ENCODE peak calls at places on chromosomes 7 and 10, in seven cellular contexts. L is progenitor cell of endocrine pancreas, G is BE2C, D is GM20000, P is GM10248, K is dorsolateral prefrontal cortex, E is RWPE1. W is an unnamed sample.

GRCh38 chr10:79380918-79381775 is 33.9 kb downstream of the PPIF start:
- DNase-seq in D (peak; percentile 4), L (peak; percentile 7), P (peak; percentile 13), K (no peak), E (no peak), G (no peak), W (no peak)

GRCh38 chr7:141202540-141202939 is 128.7 kb downstream of the TMEM178B start:
- DNase-seq in E (no peak), P (no peak), D (no peak), G (no peak), L (no peak), K (no peak), W (no peak)

GRCh38 chr10:77105756-77106155 is 531.9 kb downstream of the KCNMA1 start:
- DNase-seq in G (no peak), L (no peak), P (no peak), K (no peak), E (no peak), D (no peak), W (no peak)

GRCh38 chr10:77628906-77629730 is 8.5 kb downstream of the KCNMA1 start:
- DNase-seq in G (no peak), P (no peak), E (peak; percentile 62), K (no peak), D (no peak), L (no peak), W (no peak)

GRCh38 chr7:191105-192034 is 1.0 kb upstream of the FAM20C start:
- DNase-seq in D (no peak), K (no peak), E (peak; percentile 64), P (no peak), L (no peak), G (no peak), W (no peak)

GRCh38 chr10:93071674-93072224 is 1.9 kb upstream of the CYP26A1 start:
- DNase-seq in K (no peak), G (no peak), L (peak; percentile 69), D (peak; percentile 45), E (no peak), P (no peak), W (no peak)

GRCh38 chr10:129641982-129642381 is 174.9 kb downstream of the MGMT start:
- DNase-seq in L (no peak), E (no peak), K (no peak), D (no peak), P (no peak), G (no peak), W (no peak)

GRCh38 chr10:17257466-17258321 is 29.7 kb downstream of the VIM start:
- DNase-seq in L (peak; percentile 26), E (peak; percentile 62), G (peak; percentile 51), P (peak; percentile 45), D (peak; percentile 45), K (no peak), W (peak; percentile 27)

GRCh38 chr7:36312064-36312914 is 77.4 kb upstream of the ANLN start:
- DNase-seq in K (no peak), D (no peak), L (no peak), G (no peak), P (peak; percentile 45), E (no peak), W (no peak)

GRCh38 chr7:116863168-116863670 is 832 bp downstream of the CAPZA2 start:
- DNase-seq in P (peak; percentile 33), K (no peak), L (peak; percentile 10), E (peak; percentile 26), D (peak; percentile 27), G (peak; percentile 31), W (no peak)

GRCh38 chr10:78367751-78368150 is 334.1 kb downstream of the RPS24 start:
- DNase-seq in K (no peak), G (no peak), L (no peak), D (no peak), E (no peak), P (no peak), W (no peak)

GRCh38 chr7:100022621-100023020 is 7.2 kb downstream of the ZKSCAN1 start:
- DNase-seq in K (no peak), P (no peak), E (peak; percentile 61), D (no peak), L (no peak), G (no peak), W (no peak)

GRCh38 chr7:91266067-91266930 is 2.1 kb downstream of the FZD1 start:
- DNase-seq in L (no peak), K (no peak), P (no peak), D (no peak), E (no peak), G (no peak), W (no peak)

GRCh38 chr7:47671358-47671757 is 89.4 kb upstream of the TNS3 start:
- DNase-seq in D (no peak), G (no peak), L (no peak), P (no peak), E (no peak), K (no peak), W (no peak)

GRCh38 chr10:110220383-110220782 is 13.0 kb downstream of the MXI1 start:
- DNase-seq in P (no peak), K (peak; percentile 52), L (no peak), G (no peak), D (no peak), E (no peak), W (no peak)

GRCh38 chr7:154423219-154423618 is 371.0 kb downstream of the DPP6 start:
- DNase-seq in P (no peak), K (no peak), D (no peak), E (no peak), G (no peak), L (no peak), W (no peak)

GRCh38 chr10:124291009-124291671 is 127.6 kb downstream of the OAT start:
- DNase-seq in K (peak; percentile 60), E (no peak), P (no peak), D (no peak), L (no peak), G (no peak), W (no peak)

GRCh38 chr7:84200859-84201258 is 6.3 kb upstream of the SEMA3A start:
- DNase-seq in P (no peak), G (no peak), K (no peak), D (no peak), L (no peak), E (no peak), W (no peak)

GRCh38 chr10:7956508-7956907 is 98.0 kb upstream of the GATA3 start:
- DNase-seq in K (no peak), P (peak; percentile 57), E (peak; percentile 36), D (peak; percentile 65), L (no peak), G (no peak), W (peak; percentile 29)

GRCh38 chr10:74150151-74151056 is at the start of gene AP3M1:
- DNase-seq in D (peak; percentile 85), P (peak; percentile 88), K (peak; percentile 86), L (peak; percentile 63), E (peak; percentile 89), G (peak; percentile 78), W (no peak)

GRCh38 chr7:29538322-29538874 is 25.2 kb upstream of the PRR15 start:
- DNase-seq in G (no peak), P (no peak), K (no peak), L (no peak), D (no peak), E (no peak), W (no peak)
- TF ChIP-seq CTCF in G (no peak), P (no peak), K (no peak), L (no peak), D (no peak), E (no peak), W (no peak)

DNA sequence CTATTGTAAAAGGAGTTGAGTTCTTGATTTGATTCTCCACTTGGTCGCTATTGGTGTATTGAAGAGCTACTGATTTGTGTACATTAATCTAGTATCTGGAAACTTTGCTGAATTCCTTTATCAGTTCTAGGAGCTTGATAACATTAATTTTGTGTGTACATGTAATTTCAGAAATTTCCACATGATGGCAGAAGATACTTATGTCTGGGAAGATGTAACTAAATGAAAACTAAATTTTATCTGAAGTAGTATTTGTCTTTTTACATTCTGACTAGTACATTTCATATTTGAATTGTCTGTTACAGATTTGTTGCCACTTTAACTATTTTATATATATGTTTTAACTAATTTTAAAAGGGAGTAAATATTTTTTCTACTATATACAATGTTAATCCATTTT is 27.6 kb downstream of the SDHAF3 start:
- DNase-seq in G (no peak), K (no peak), P (no peak), L (no peak), E (peak; percentile 3), D (no peak), W (peak; percentile 7)
- TF ChIP-seq CTCF in G (peak; percentile 37), K (peak; percentile 47), P (peak; percentile 46), L (peak; percentile 48), E (peak; percentile 81), D (no peak), W (peak; percentile 22)

GRCh38 chr10:60110739-60111138 is 204.4 kb upstream of the CCDC6 start:
- DNase-seq in P (no peak), L (no peak), K (no peak), E (no peak), D (no peak), G (no peak), W (no peak)

DNA sequence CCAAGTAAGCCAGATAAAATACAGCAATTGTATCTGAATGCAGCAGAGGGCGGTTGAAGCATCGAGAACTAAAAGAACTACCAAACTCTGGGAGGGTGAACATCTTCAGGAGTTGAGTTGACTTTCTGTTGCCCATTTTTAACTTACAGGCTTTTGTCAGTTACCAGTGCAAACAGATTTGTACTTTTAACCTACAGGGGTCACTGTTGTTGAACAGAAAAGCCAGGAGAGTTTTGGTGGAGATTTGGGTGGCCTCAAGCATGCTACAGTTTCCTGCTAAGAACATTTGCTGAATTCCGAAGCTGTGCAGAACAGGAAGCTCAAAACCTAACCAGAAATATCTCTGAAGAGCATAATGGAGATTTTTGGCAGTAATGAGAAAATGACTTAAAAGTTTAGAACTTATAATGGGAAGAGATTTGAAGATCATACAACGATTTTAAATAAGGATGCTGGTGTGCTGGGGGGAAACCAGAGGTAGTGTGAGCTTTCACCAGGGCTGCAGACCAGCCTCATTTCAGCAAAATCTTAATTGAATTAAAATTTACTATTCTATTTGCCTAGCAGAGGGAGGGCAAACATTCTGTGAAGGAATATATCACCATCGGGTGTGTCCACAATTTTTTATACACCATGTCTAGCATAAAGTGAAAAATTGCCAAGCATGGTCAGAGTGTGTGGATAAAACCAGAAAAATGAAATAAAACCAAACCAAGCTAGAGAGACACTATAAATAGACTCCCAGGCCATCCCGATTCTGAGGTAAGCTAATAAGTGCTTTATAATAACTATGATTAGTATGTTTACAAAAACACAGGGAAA is 208.6 kb upstream of the CCDC6 start:
- DNase-seq in P (peak; percentile 32), G (peak; percentile 15), L (no peak), D (peak; percentile 29), K (no peak), E (no peak), W (no peak)
- TF ChIP-seq CTCF in P (peak; percentile 35), G (peak; percentile 73), L (peak; percentile 66), D (no peak), K (peak; percentile 35), E (peak; percentile 45), W (peak; percentile 60)

GRCh38 chr7:114759347-114760062 is 162.4 kb upstream of the MDFIC start:
- DNase-seq in D (no peak), E (peak; percentile 21), P (no peak), L (no peak), K (no peak), G (no peak), W (no peak)
- TF ChIP-seq CTCF in D (no peak), E (no peak), P (no peak), L (no peak), K (no peak), G (no peak), W (no peak)